ENCODE peak calls at places on chromosomes 4 and X, in four cellular contexts. Q is activated CD4-positive, alpha-beta T cell treated with anti-CD3 and anti-CD28 coated beads, Interleukin-2, amount 50 U/mL, for 48 hours; Y is hepatocyte; W is GM23338. M is an unnamed sample.
A peak's percentile ranks its signal among the peaks of the same experiment; 100 is the strongest.

GRCh38 chrX:146863566-146863965 is 49.0 kb upstream of the CXorf51A start:
- DNase-seq in Q (no peak), Y (no peak), W (peak; percentile 52), M (no peak)

GRCh38 chr4:183449193-183449888 is 4.9 kb downstream of the CDKN2AIP start:
- DNase-seq in Q (no peak), Y (no peak), W (no peak), M (no peak)

GRCh38 chr4:16196482-16197393 is 29.5 kb downstream of the TAPT1 start:
- DNase-seq in Q (no peak), Y (peak; percentile 67), W (peak; percentile 91), M (no peak)

GRCh38 chr4:336893-337142 is 796 bp upstream of the ZNF141 start:
- DNase-seq in Q (no peak), Y (peak; percentile 34), W (peak; percentile 67), M (no peak)

GRCh38 chr4:21948347-21949072 is at the start of gene KCNIP4:
- DNase-seq in Q (no peak), Y (peak; percentile 63), W (peak; percentile 69), M (peak; percentile 64)

GRCh38 chrX:134999469-134999868 is 8.7 kb downstream of the SMIM10 start:
- DNase-seq in Q (no peak), Y (peak; percentile 26), W (peak; percentile 43), M (no peak)

GRCh38 chr4:151727365-151727764 is 33.4 kb downstream of the GATB start:
- DNase-seq in Q (no peak), Y (no peak), W (no peak), M (no peak)

GRCh38 chr4:82515705-82516104 is 46.1 kb downstream of the TMEM150C start:
- DNase-seq in Q (no peak), Y (no peak), W (no peak), M (no peak)

GRCh38 chr4:89788243-89789072 is 48.5 kb downstream of the SNCA start:
- DNase-seq in Q (no peak), Y (no peak), W (no peak), M (no peak)

GRCh38 chr4:53688186-53688790 is 97.0 kb upstream of the LNX1 start:
- DNase-seq in Q (peak; percentile 44), Y (peak; percentile 55), W (no peak), M (no peak)

GRCh38 chr4:7324651-7325121 is 110.0 kb downstream of the PSAPL1 start:
- DNase-seq in Q (no peak), Y (no peak), W (peak; percentile 25), M (no peak)

GRCh38 chr4:128862608-128863313 is 53.3 kb downstream of the JADE1 start:
- DNase-seq in Q (peak; percentile 55), Y (no peak), W (no peak), M (no peak)

GRCh38 chr4:4791299-4791798 is 68.1 kb upstream of the MSX1 start:
- DNase-seq in Q (no peak), Y (peak; percentile 41), W (peak; percentile 19), M (no peak)

GRCh38 chr4:13047591-13047990 is 436.5 kb downstream of the RAB28 start:
- DNase-seq in Q (no peak), Y (no peak), W (no peak), M (no peak)

GRCh38 chr4:24559889-24560288 is 24.5 kb downstream of the DHX15 start:
- DNase-seq in Q (no peak), Y (no peak), W (no peak), M (no peak)

GRCh38 chrX:56947695-56948094 is 47.6 kb downstream of the SPIN3 start:
- DNase-seq in Q (no peak), Y (no peak), W (no peak), M (no peak)

GRCh38 chrX:17737707-17738001 is 361 bp downstream of the SCML1 start:
- DNase-seq in Q (no peak), Y (no peak), W (no peak), M (no peak)